ENCODE peak calls at places on chromosome 9, in seven cellular contexts. D is effector memory CD4-positive, alpha-beta T cell; X is K562; K is aorta; O is colonic mucosa; Q is right lobe of liver; G is A549. J is an unnamed sample.

GRCh38 chr9:101832464-101832863 is 94.0 kb upstream of the GRIN3A start:
- DNase-seq in D (no peak), X (no peak), K (no peak), O (peak; percentile 22), Q (no peak), G (no peak), J (no peak)

GRCh38 chr9:16532681-16533450 is 337.6 kb downstream of the BNC2 start:
- DNase-seq in D (no peak), X (no peak), K (no peak), O (no peak), Q (no peak), G (peak; percentile 62), J (no peak)

GRCh38 chr9:13281356-13282016 is 2.0 kb upstream of the MPDZ start:
- DNase-seq in D (no peak), X (no peak), K (no peak), O (no peak), Q (no peak), G (no peak), J (no peak)

GRCh38 chr9:35563791-35564197 is 41.3 kb upstream of the TESK1 start:
- DNase-seq in D (no peak), X (peak; percentile 23), K (peak; percentile 85), O (no peak), Q (no peak), G (no peak), J (peak; percentile 65)

GRCh38 chr9:71767421-71768321 is 642 bp downstream of the CEMIP2 start:
- DNase-seq in D (no peak), X (peak; percentile 24), K (peak; percentile 79), O (peak; percentile 54), Q (no peak), G (no peak), J (no peak)

GRCh38 chr9:80839821-80840670 is 849.3 kb downstream of the TLE1 start:
- DNase-seq in D (no peak), X (no peak), K (no peak), O (no peak), Q (no peak), G (no peak), J (no peak)

GRCh38 chr9:14428781-14429230 is 114.9 kb upstream of the NFIB start:
- DNase-seq in D (no peak), X (peak; percentile 58), K (peak; percentile 89), O (peak; percentile 64), Q (peak; percentile 62), G (peak; percentile 69), J (peak; percentile 83)

GRCh38 chr9:121707477-121708424 is 56.3 kb downstream of the DAB2IP start:
- DNase-seq in D (no peak), X (no peak), K (no peak), O (no peak), Q (no peak), G (no peak), J (no peak)

GRCh38 chr9:123739387-123739786 is 190.5 kb downstream of the DENND1A start:
- DNase-seq in D (no peak), X (no peak), K (no peak), O (no peak), Q (no peak), G (no peak), J (no peak)

GRCh38 chr9:113593682-113594281 is 130.3 kb downstream of the RGS3 start:
- DNase-seq in D (no peak), X (peak; percentile 78), K (peak; percentile 97), O (peak; percentile 65), Q (peak; percentile 93), G (peak; percentile 95), J (peak; percentile 99)

GRCh38 chr9:113636693-113637092 is 173.2 kb downstream of the RGS3 start:
- DNase-seq in D (no peak), X (no peak), K (no peak), O (no peak), Q (peak; percentile 23), G (no peak), J (no peak)

GRCh38 chr9:114691046-114691955 is 9.3 kb upstream of the TEX48 start:
- DNase-seq in D (peak; percentile 51), X (no peak), K (no peak), O (no peak), Q (no peak), G (peak; percentile 69), J (no peak)

GRCh38 chr9:119967867-119968535 is 598.8 kb upstream of the BRINP1 start:
- DNase-seq in D (no peak), X (no peak), K (no peak), O (no peak), Q (no peak), G (no peak), J (no peak)

GRCh38 chr9:83972286-83972685 is 7.7 kb downstream of the HNRNPK start:
- DNase-seq in D (no peak), X (no peak), K (no peak), O (no peak), Q (no peak), G (no peak), J (no peak)

GRCh38 chr9:71587576-71588362 is 180.5 kb downstream of the CEMIP2 start:
- DNase-seq in D (no peak), X (no peak), K (no peak), O (no peak), Q (no peak), G (peak; percentile 39), J (no peak)

GRCh38 chr9:79408617-79409016 is 163.1 kb upstream of the TLE4 start:
- DNase-seq in D (no peak), X (no peak), K (no peak), O (no peak), Q (no peak), G (no peak), J (no peak)

GRCh38 chr9:42852133-42852532 is 668.7 kb downstream of the SPATA31A6 start:
- DNase-seq in D (no peak), X (no peak), K (peak; percentile 84), O (peak; percentile 70), Q (peak; percentile 84), G (peak; percentile 73), J (peak; percentile 80)

GRCh38 chr9:37745970-37746369 is 7.6 kb upstream of the TRMT10B start:
- DNase-seq in D (no peak), X (no peak), K (no peak), O (no peak), Q (no peak), G (no peak), J (no peak)

GRCh38 chr9:90018688-90019087 is 413.9 kb downstream of the GADD45G start:
- DNase-seq in D (no peak), X (no peak), K (no peak), O (no peak), Q (no peak), G (no peak), J (no peak)

GRCh38 chr9:792331-793260 is 48.9 kb upstream of the DMRT1 start:
- DNase-seq in D (no peak), X (no peak), K (no peak), O (no peak), Q (no peak), G (no peak), J (no peak)

GRCh38 chr9:36163049-36163839 is 5.9 kb upstream of the CCIN start:
- DNase-seq in D (no peak), X (no peak), K (peak; percentile 90), O (no peak), Q (no peak), G (peak; percentile 74), J (peak; percentile 92)

GRCh38 chr9:136152543-136152866 is 33.8 kb upstream of the TMEM250 start:
- DNase-seq in D (no peak), X (no peak), K (no peak), O (no peak), Q (no peak), G (no peak), J (no peak)

GRCh38 chr9:114856210-114856941 is 50.5 kb upstream of the TNFSF15 start:
- DNase-seq in D (no peak), X (no peak), K (no peak), O (no peak), Q (no peak), G (no peak), J (no peak)

GRCh38 chr9:83715794-83716193 is 8.0 kb upstream of the UBQLN1 start:
- DNase-seq in D (no peak), X (no peak), K (no peak), O (no peak), Q (no peak), G (no peak), J (no peak)

GRCh38 chr9:90961375-90961774 is 159.8 kb downstream of the SYK start:
- DNase-seq in D (no peak), X (no peak), K (no peak), O (no peak), Q (no peak), G (no peak), J (no peak)

GRCh38 chr9:71703172-71703872 is 65.0 kb downstream of the CEMIP2 start:
- DNase-seq in D (no peak), X (no peak), K (no peak), O (no peak), Q (no peak), G (no peak), J (no peak)

GRCh38 chr9:78149738-78150291 is 86.1 kb upstream of the CEP78 start:
- DNase-seq in D (no peak), X (no peak), K (no peak), O (no peak), Q (no peak), G (no peak), J (no peak)

GRCh38 chr9:77021289-77021927 is 2.0 kb downstream of the FOXB2 start:
- DNase-seq in D (no peak), X (no peak), K (no peak), O (no peak), Q (no peak), G (no peak), J (no peak)

GRCh38 chr9:119963258-119963797 is 594.1 kb upstream of the BRINP1 start:
- DNase-seq in D (no peak), X (no peak), K (no peak), O (no peak), Q (no peak), G (peak; percentile 49), J (peak; percentile 85)

GRCh38 chr9:2403701-2404100 is 217.9 kb upstream of the VLDLR start:
- DNase-seq in D (no peak), X (no peak), K (no peak), O (no peak), Q (no peak), G (no peak), J (no peak)
- H3K9me3 ChIP-seq in D (no peaks in the 10 kb centered on the region), X (no peaks in the 10 kb centered on the region), K (peaks cover 4% of the 10 kb centered on the region), O (no peaks in the 10 kb centered on the region), Q (no peaks in the 10 kb centered on the region), G (peaks cover 7% of the 10 kb centered on the region), J (no peaks in the 10 kb centered on the region)

DNA sequence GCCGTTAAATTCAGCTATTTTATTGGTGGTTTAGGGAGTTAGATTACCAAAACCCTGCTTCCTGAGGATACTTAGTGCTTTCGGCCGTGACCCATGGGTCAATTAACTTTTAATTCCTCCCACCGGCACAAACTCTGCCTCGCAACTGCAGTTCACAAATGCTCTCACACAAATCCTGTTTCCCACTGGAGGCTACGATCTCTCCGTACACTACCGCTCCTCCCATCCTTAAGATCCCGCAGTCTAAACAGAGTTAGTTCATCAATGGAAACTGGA is 440 bp upstream of the NAIF1 start:
- DNase-seq in D (no peak), X (no peak), K (no peak), O (no peak), Q (no peak), G (no peak), J (no peak)
- H3K4me1 ChIP-seq in D (peaks cover 55% of the 10 kb centered on the region), X (peaks cover 45% of the 10 kb centered on the region), K (peaks cover 2% of the 10 kb centered on the region), O (peaks cover 31% of the 10 kb centered on the region), Q (peaks cover 8% of the 10 kb centered on the region), G (peaks cover 36% of the 10 kb centered on the region), J (no peaks in the 10 kb centered on the region)

GRCh38 chr9:4164356-4164755 is 135.5 kb downstream of the GLIS3 start:
- DNase-seq in D (no peak), X (no peak), K (no peak), O (no peak), Q (no peak), G (no peak), J (no peak)
- H3K9me3 ChIP-seq in D (no peaks in the 10 kb centered on the region), X (no peaks in the 10 kb centered on the region), K (no peaks in the 10 kb centered on the region), O (no peaks in the 10 kb centered on the region), Q (no peaks in the 10 kb centered on the region), G (no peaks in the 10 kb centered on the region), J (no peaks in the 10 kb centered on the region)

GRCh38 chr9:127563579-127563978 is 48.5 kb upstream of the STXBP1 start:
- DNase-seq in D (no peak), X (no peak), K (no peak), O (no peak), Q (no peak), G (no peak), J (no peak)
- H3K4me1 ChIP-seq in D (peaks cover 30% of the 10 kb centered on the region), X (peaks cover 52% of the 10 kb centered on the region), K (peaks cover 3% of the 10 kb centered on the region), O (peaks cover 29% of the 10 kb centered on the region), Q (no peaks in the 10 kb centered on the region), G (peaks cover 82% of the 10 kb centered on the region), J (no peaks in the 10 kb centered on the region)